ENCODE peak calls at places on chromosomes 13 and 19, in six cellular contexts. S is SK-N-SH, U is HepG2, O is GM12878, B is K562, P is H1. M is an unnamed sample.

GRCh38 chr13:113453962-113454361 is 674 bp upstream of the ADPRHL1 start:
- DNase-seq in P (no peak), S (peak), U (no peak), O (no peak), B (no peak), M (no peak)

GRCh38 chr13:109156181-109156935 is 526.9 kb downstream of the MYO16 start:
- DNase-seq in O (no peak), S (no peak), U (no peak), P (no peak), B (no peak), M (no peak)

GRCh38 chr13:100674363-100674847 is at the start of gene TMTC4:
- DNase-seq in S (peak), P (no peak), U (peak), O (no peak), B (peak), M (no peak)

GRCh38 chr13:34128661-34129060 is 310.7 kb downstream of the RFC3 start:
- DNase-seq in U (no peak), S (no peak), P (no peak), B (no peak), O (no peak), M (no peak)

GRCh38 chr13:80199585-80200292 is 141.2 kb downstream of the SPRY2 start:
- DNase-seq in B (no peak), O (no peak), P (no peak), U (no peak), S (no peak), M (no peak)

GRCh38 chr19:45804140-45804958 is 10.8 kb downstream of the RSPH6A start:
- DNase-seq in U (no peak), S (no peak), B (no peak), O (no peak), P (no peak), M (no peak)

GRCh38 chr19:54485846-54486245 is 12.8 kb upstream of the CDC42EP5 start:
- DNase-seq in S (no peak), B (no peak), P (no peak), U (no peak), O (no peak), M (no peak)

GRCh38 chr19:3269972-3270667 is 45.7 kb downstream of the CELF5 start:
- DNase-seq in O (no peak), U (no peak), S (peak), P (no peak), B (no peak), M (no peak)

GRCh38 chr13:39451301-39451700 is 151.7 kb downstream of the LHFPL6 start:
- DNase-seq in S (no peak), O (no peak), U (no peak), P (no peak), B (no peak), M (peak)

GRCh38 chr13:78608705-78609463 is 5.5 kb upstream of the POU4F1 start:
- DNase-seq in P (no peak), U (no peak), O (no peak), S (peak), B (no peak), M (no peak)

GRCh38 chr19:47542030-47542475 is 27.2 kb upstream of the NAPA start:
- DNase-seq in O (no peak), U (no peak), P (no peak), S (peak), B (no peak), M (no peak)

GRCh38 chr13:64274481-64275217 is 2859.0 kb upstream of the PCDH20 start:
- DNase-seq in P (no peak), S (no peak), O (no peak), U (no peak), B (peak), M (no peak)

GRCh38 chr19:43735957-43736356 is 18.8 kb downstream of the SMG9 start:
- DNase-seq in B (no peak), P (no peak), S (no peak), O (no peak), U (no peak), M (no peak)

GRCh38 chr13:41428155-41428554 is 29.2 kb upstream of the RGCC start:
- DNase-seq in P (no peak), S (peak), O (no peak), B (no peak), U (no peak), M (no peak)

GRCh38 chr13:28040977-28041376 is 52.5 kb upstream of the URAD start:
- DNase-seq in B (no peak), U (no peak), S (no peak), P (no peak), O (no peak), M (peak)

GRCh38 chr13:71624641-71625040 is 242.4 kb downstream of the DACH1 start:
- DNase-seq in S (no peak), B (no peak), O (no peak), U (no peak), P (no peak), M (no peak)

GRCh38 chr19:39406656-39407393 is at the start of gene ZFP36:
- DNase-seq in B (peak), P (no peak), S (peak), O (no peak), U (peak), M (peak)

GRCh38 chr13:110137677-110138008 is 169.3 kb downstream of the COL4A1 start:
- DNase-seq in O (no peak), S (peak), P (no peak), U (peak), B (peak), M (no peak)

GRCh38 chr13:30255696-30256095 is 51.7 kb downstream of the KATNAL1 start:
- DNase-seq in U (no peak), O (no peak), S (no peak), P (no peak), B (no peak), M (no peak)

GRCh38 chr19:35592226-35592625 is 6.3 kb downstream of the PMIS2 start:
- DNase-seq in P (peak), U (peak), O (no peak), B (peak), S (peak), M (peak)

GRCh38 chr13:111555906-111556305 is 235.5 kb downstream of the TEX29 start:
- DNase-seq in P (no peak), O (no peak), B (no peak), U (no peak), S (no peak), M (no peak)

DNA sequence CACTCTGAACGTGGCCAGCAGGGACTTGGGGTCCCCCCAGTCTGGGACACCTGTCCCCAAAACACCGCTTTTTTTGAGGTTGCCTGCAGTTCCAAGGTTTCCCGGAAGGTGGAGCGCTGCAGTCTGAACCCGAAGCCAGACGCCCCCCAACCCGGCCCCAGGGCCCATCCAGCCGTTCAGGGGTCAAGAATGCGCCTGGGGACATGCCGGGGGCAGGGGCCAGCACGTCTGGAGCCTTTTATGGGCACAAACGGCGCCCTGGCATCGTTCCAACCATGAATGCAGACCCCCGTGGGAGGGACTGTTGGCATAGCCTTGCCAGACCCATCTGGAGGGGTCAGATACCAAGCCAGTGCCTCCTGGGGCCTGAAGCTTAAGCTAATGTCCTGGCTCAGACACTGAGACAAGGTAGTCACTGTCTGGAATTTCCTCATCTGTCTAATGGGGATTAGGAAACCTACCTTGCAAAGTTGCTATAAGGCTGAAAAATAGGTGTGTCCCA is 6.9 kb downstream of the S1PR5 start:
- DNase-seq in S (peak), O (no peak), B (peak), P (no peak), U (peak), M (no peak)
- TF ChIP-seq GABPA in S (no peak), O (no peak), B (no peak), P (peak), U (no peak), M (no peak)

DNA sequence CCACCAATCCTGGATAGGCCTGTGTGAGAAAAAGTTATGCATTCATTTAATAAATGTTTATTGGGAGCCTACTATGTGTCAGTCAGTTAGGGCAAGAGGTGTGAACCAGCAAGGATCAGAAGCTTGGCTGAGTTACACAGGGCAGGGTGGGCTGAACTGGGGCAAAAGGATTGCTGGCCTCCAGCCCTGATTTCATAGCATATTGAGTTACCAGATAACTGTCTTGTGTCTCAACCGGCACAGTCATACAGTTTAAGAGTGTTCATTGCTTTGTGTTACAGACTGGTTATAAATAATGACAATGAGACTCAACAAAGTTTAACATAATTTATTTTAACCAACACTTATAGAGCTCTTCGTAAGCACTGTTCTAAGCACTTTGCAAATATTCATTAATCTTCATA is 253.8 kb downstream of the DLEU7 start:
- DNase-seq in S (no peak), B (no peak), U (no peak), O (no peak), P (no peak), M (no peak)
- TF ChIP-seq GABPA in S (no peak), B (no peak), U (no peak), O (no peak), P (no peak), M (no peak)

DNA sequence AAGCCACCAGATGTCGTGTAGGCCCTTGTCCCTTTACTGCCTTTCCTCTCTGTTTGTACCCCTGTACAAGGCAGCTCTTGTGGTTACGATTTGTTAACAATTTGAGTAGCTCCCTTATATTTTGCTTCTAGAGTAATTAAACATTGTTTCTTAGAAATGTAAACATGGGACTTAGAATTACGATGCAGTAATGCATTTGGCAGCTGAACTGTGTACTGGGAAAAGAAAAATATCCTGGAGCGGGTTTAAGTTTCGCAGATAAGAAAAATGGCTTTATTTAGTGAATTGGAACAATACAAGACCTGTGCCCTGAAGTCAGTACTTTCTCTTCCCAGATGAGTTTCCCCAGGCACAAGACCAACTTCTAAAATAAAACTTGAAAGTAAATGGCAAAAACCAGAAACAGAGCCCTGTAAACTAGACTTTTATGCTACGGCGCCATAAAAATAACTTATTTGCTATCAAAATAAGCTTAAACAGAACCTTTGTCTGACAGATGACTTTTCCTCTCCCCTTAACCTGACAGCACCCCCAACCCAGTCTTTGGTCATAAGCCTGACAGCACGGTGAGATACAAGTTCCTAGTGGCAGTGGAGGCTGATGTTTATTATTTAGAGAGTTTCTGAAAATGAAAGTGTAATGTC is 63.0 kb downstream of the LRCH1 start:
- DNase-seq in S (no peak), B (no peak), O (no peak), U (no peak), P (no peak), M (no peak)
- TF ChIP-seq GABPA in S (no peak), B (no peak), O (no peak), U (no peak), P (no peak), M (no peak)

GRCh38 chr19:2254052-2254872 is 2.0 kb downstream of the JSRP1 start:
- DNase-seq in U (peak), S (peak), P (no peak), B (no peak), O (no peak), M (no peak)
- TF ChIP-seq GABPA in U (no peak), S (no peak), P (peak), B (no peak), O (no peak), M (no peak)

GRCh38 chr19:16325161-16325527 is 518 bp downstream of the KLF2 start:
- DNase-seq in S (peak), U (no peak), O (no peak), P (no peak), B (peak), M (no peak)

GRCh38 chr19:16326401-16327130 is 1.9 kb downstream of the KLF2 start:
- DNase-seq in U (no peak), O (no peak), S (no peak), P (no peak), B (no peak), M (no peak)

GRCh38 chr19:16324384-16325160 is at the start of gene KLF2:
- DNase-seq in U (peak), O (no peak), P (no peak), B (peak), S (peak), M (peak)

GRCh38 chr19:16327131-16327450 is 2.5 kb downstream of the KLF2 start:
- DNase-seq in S (no peak), P (no peak), B (no peak), O (no peak), U (no peak), M (no peak)

GRCh38 chr19:16325671-16326400 is 1.2 kb downstream of the KLF2 start:
- DNase-seq in O (no peak), U (no peak), S (peak), B (no peak), P (no peak), M (no peak)
- TF ChIP-seq GABPA in O (no peak), U (no peak), S (no peak), B (no peak), P (no peak), M (no peak)

DNA sequence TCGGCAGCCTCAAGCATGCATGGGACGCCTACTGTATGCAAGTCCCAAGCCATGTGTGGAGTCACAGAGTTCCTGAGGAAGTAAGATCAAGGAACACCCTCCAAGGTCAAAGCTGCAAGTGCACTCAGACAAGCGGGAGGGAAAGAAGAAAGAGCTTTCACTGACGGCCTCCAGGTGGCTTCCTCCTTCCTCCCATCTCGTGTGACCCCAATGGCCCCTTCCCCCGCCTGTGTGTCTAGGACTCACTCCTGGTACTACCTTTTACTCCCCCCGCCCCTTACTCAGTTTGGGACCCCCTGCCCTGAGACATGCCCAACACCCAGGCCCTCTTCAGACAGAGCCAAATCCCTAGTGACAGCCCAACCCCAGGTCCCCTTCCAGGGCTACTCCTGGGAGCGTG is 6.0 kb downstream of the HAUS8 start:
- DNase-seq in P (no peak), B (no peak), S (no peak), U (no peak), O (no peak), M (no peak)
- TF ChIP-seq GABPA in P (no peak), B (no peak), S (no peak), U (no peak), O (no peak), M (no peak)

GRCh38 chr19:7513809-7514642 is 1.9 kb upstream of the ZNF358 start:
- DNase-seq in O (no peak), S (peak), P (no peak), U (no peak), B (no peak), M (no peak)

GRCh38 chr19:7516878-7517277 is 975 bp downstream of the ZNF358 start:
- DNase-seq in U (no peak), S (peak), P (no peak), B (no peak), O (no peak), M (no peak)

GRCh38 chr19:7516281-7516862 is 469 bp downstream of the ZNF358 start:
- DNase-seq in U (no peak), O (no peak), P (no peak), S (no peak), B (no peak), M (no peak)

GRCh38 chr19:7515091-7515470 is 822 bp upstream of the ZNF358 start:
- DNase-seq in O (no peak), P (no peak), S (no peak), B (no peak), U (no peak), M (no peak)

DNA sequence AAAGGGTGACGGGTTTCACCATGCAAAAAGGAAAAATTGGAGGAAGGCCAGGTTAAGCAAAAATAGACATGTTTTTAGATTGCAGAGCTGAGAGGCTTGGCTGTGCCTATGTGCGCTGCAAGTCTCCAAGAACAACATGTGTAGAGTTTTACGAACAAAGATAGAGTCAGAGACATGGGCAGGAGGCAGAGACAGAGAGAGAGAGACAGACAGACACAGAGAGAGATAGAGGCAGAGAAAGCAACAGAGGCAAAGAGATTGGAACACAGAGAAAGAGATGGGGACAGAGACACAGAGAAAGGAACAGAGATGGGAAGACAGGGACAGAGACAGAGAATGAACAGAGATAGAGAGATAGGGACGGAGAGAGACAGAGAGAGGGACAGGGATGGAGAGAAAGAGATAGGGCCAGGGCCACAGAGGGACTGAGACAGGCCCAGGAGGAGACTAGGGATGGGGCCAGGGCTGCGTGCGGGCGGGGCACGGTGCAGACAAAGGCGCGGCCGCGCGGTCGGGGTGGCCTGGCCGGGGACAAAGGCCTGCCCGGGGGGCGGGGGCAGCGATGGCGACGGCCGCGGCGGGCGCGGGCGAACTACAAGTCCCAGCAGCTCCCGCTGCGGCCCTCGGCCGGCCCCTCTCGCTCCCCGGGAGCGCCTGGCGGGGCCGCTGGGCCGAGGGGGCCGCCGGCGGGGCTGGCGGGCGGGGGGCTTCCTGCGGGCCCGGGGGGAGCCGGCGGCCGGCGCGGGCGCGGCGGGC is at the start of gene ZNF358:
- DNase-seq in O (no peak), S (peak), B (peak), U (peak), P (no peak), M (no peak)
- TF ChIP-seq GABPA in O (no peak), S (no peak), B (no peak), U (peak), P (no peak), M (no peak)

GRCh38 chr19:49073514-49074378 is 1.2 kb upstream of the KCNA7 start:
- DNase-seq in B (peak), O (no peak), U (peak), P (no peak), S (peak), M (no peak)
- TF ChIP-seq GABPA in B (no peak), O (no peak), U (no peak), P (no peak), S (no peak), M (no peak)

GRCh38 chr13:45448965-45449559 is 15.7 kb upstream of the COG3 start:
- DNase-seq in O (no peak), P (no peak), S (no peak), B (no peak), U (peak), M (no peak)
- TF ChIP-seq GABPA in O (no peak), P (no peak), S (no peak), B (no peak), U (no peak), M (no peak)

GRCh38 chr13:43573361-43573740 is 213.4 kb downstream of the ENOX1 start:
- DNase-seq in U (no peak), B (no peak), O (no peak), P (no peak), S (no peak), M (no peak)
- TF ChIP-seq GABPA in U (no peak), B (no peak), O (no peak), P (no peak), S (no peak), M (no peak)

M was measured in HL-60.